ENCODE peak calls at places on chromosomes 11 and 22, in seven cellular contexts. A, R, W, F, L, U and K are unnamed samples.

GRCh38 chr11:824292-824880 is 3.3 kb upstream of the CRACR2B start:
- DNase-seq in W (no peak), F (no peak), U (no peak), L (peak; percentile 4), R (no peak), A (no peak), K (no peak)

GRCh38 chr11:133342453-133342852 is 189.8 kb downstream of the OPCML start:
- DNase-seq in R (no peak), F (no peak), L (no peak), W (no peak), A (no peak), U (no peak), K (no peak)

GRCh38 chr22:41913842-41914534 is 886 bp downstream of the SHISA8 start:
- DNase-seq in W (no peak), F (no peak), A (no peak), R (no peak), U (no peak), L (peak; percentile 14), K (no peak)

GRCh38 chr11:64321533-64321932 is 3.6 kb downstream of the PRDX5 start:
- DNase-seq in A (no peak), L (no peak), W (no peak), F (no peak), R (no peak), U (peak; percentile 89), K (no peak)

GRCh38 chr11:79456501-79456900 is 15.7 kb upstream of the TENM4 start:
- DNase-seq in L (no peak), F (no peak), U (no peak), W (no peak), A (no peak), R (no peak), K (no peak)

GRCh38 chr11:73939096-73939495 is 11.7 kb upstream of the DNAJB13 start:
- DNase-seq in R (no peak), F (no peak), L (no peak), U (peak; percentile 35), W (no peak), A (no peak), K (no peak)

GRCh38 chr22:44567846-44568493 is 69.9 kb upstream of the RTL6 start:
- DNase-seq in W (no peak), F (no peak), R (peak; percentile 64), L (peak; percentile 19), U (peak; percentile 48), A (peak; percentile 63), K (no peak)

GRCh38 chr11:133946541-133947297 is 10.0 kb downstream of the IGSF9B start:
- DNase-seq in F (no peak), W (no peak), R (peak; percentile 67), L (no peak), A (no peak), U (no peak), K (peak; percentile 75)

GRCh38 chr11:118938491-118939411 is 13.0 kb upstream of the BCL9L start:
- DNase-seq in R (no peak), A (no peak), L (no peak), U (peak; percentile 93), W (no peak), F (no peak), K (no peak)

GRCh38 chr11:119368121-119369034 is 13.1 kb downstream of the USP2 start:
- DNase-seq in U (no peak), W (no peak), L (no peak), F (no peak), R (no peak), A (no peak), K (peak; percentile 86)

GRCh38 chr22:20237480-20238440 is 30.4 kb downstream of the RTN4R start:
- DNase-seq in F (no peak), L (no peak), R (peak; percentile 67), U (peak; percentile 58), W (no peak), A (peak; percentile 10), K (no peak)

GRCh38 chr11:32602657-32603410 is 19.2 kb downstream of the EIF3M start:
- DNase-seq in L (no peak), W (no peak), U (no peak), R (no peak), F (no peak), A (no peak), K (no peak)

GRCh38 chr11:40271361-40271760 is 1188.1 kb downstream of the LRRC4C start:
- DNase-seq in F (no peak), W (no peak), R (no peak), L (no peak), A (no peak), U (no peak), K (no peak)

GRCh38 chr22:37092997-37093396 is 16.5 kb downstream of the TMPRSS6 start:
- DNase-seq in F (no peak), U (no peak), R (no peak), A (no peak), L (no peak), W (no peak), K (no peak)

GRCh38 chr11:118059231-118059940 is 17.5 kb upstream of the TMPRSS4 start:
- DNase-seq in A (no peak), U (no peak), L (no peak), R (no peak), W (no peak), F (no peak), K (no peak)

GRCh38 chr22:30047364-30047738 is 32.9 kb upstream of the HORMAD2 start:
- DNase-seq in U (no peak), F (peak; percentile 11), R (peak; percentile 69), L (no peak), A (no peak), W (no peak), K (no peak)

GRCh38 chr22:43854151-43854785 is 8.0 kb downstream of the SULT4A1 start:
- DNase-seq in U (no peak), R (no peak), F (no peak), L (no peak), W (no peak), A (no peak), K (no peak)

GRCh38 chr11:17846852-17847453 is 112.4 kb downstream of the KCNC1 start:
- DNase-seq in F (peak; percentile 9), A (no peak), W (no peak), R (no peak), L (peak; percentile 5), U (peak; percentile 56), K (peak; percentile 43)

GRCh38 chr11:86066033-86066432 is 2.9 kb downstream of the PICALM start:
- DNase-seq in R (no peak), W (no peak), F (no peak), U (no peak), L (no peak), A (no peak), K (no peak)

GRCh38 chr11:2259897-2260451 is 10.4 kb downstream of the ASCL2 start:
- DNase-seq in F (peak; percentile 3), U (no peak), R (no peak), L (no peak), W (no peak), A (no peak), K (no peak)

GRCh38 chr11:67397986-67398660 is 3.5 kb downstream of the PPP1CA start:
- DNase-seq in R (no peak), F (no peak), A (no peak), W (no peak), U (no peak), L (no peak), K (no peak)

GRCh38 chr22:40107756-40108437 is 69.8 kb upstream of the TNRC6B start:
- DNase-seq in F (no peak), W (no peak), U (peak; percentile 55), L (no peak), R (peak; percentile 59), A (peak; percentile 26), K (no peak)

GRCh38 chr11:127471662-127472061 is 471.1 kb upstream of the KIRREL3 start:
- DNase-seq in L (no peak), F (peak; percentile 8), A (no peak), U (no peak), W (no peak), R (no peak), K (no peak)

GRCh38 chr22:27751277-27752070 is 50.1 kb downstream of the MN1 start:
- DNase-seq in F (no peak), L (no peak), R (no peak), A (no peak), W (no peak), U (no peak), K (no peak)

GRCh38 chr11:59025097-59025496 is 61.0 kb upstream of the GLYATL1B start:
- DNase-seq in W (no peak), F (no peak), L (no peak), U (no peak), A (no peak), R (no peak), K (no peak)

GRCh38 chr11:122727101-122727929 is 71.8 kb downstream of the UBASH3B start:
- DNase-seq in R (peak; percentile 70), U (no peak), W (no peak), F (no peak), A (peak; percentile 41), L (no peak), K (no peak)